ENCODE peak calls at places on chromosome 7, in ten cellular contexts. N is esophagus squamous epithelium, K is lower lobe of right lung, L is A549, P is pancreas, B is cardiac muscle cell, F is sigmoid colon, T is heart right ventricle, G is dorsolateral prefrontal cortex, H is IMR-90. W is an unnamed sample.
A peak's percentile ranks its signal among the peaks of the same experiment; 100 is the strongest.

GRCh38 chr7:142745091-142745635 is 4.1 kb upstream of the PRSS1 start:
- DNase-seq in N (no peak), K (no peak), L (no peak), P (peak; percentile 59), B (no peak), F (no peak), T (no peak), G (no peak), H (peak; percentile 56), W (no peak)

GRCh38 chr7:32250494-32251260 is 180.5 kb upstream of the PDE1C start:
- DNase-seq in N (no peak), K (no peak), L (no peak), P (peak; percentile 6), B (no peak), F (no peak), T (no peak), G (no peak), H (no peak), W (no peak)

GRCh38 chr7:139192014-139192706 is 38.9 kb upstream of the UBN2 start:
- DNase-seq in N (no peak), K (no peak), L (no peak), P (no peak), B (no peak), F (no peak), T (no peak), G (no peak), H (peak; percentile 25), W (no peak)

GRCh38 chr7:17153571-17153970 is 144.9 kb upstream of the AHR start:
- DNase-seq in N (no peak), K (no peak), L (no peak), P (no peak), B (no peak), F (no peak), T (no peak), G (no peak), H (peak; percentile 30), W (no peak)

GRCh38 chr7:106465704-106466468 is 181.1 kb upstream of the NAMPT start:
- DNase-seq in N (no peak), K (no peak), L (no peak), P (no peak), B (no peak), F (no peak), T (no peak), G (no peak), H (no peak), W (no peak)

GRCh38 chr7:90579181-90579688 is 16.9 kb upstream of the CDK14 start:
- DNase-seq in N (no peak), K (no peak), L (no peak), P (no peak), B (no peak), F (no peak), T (no peak), G (no peak), H (peak; percentile 81), W (no peak)

GRCh38 chr7:149284850-149285580 is 23.0 kb downstream of the ZNF783 start:
- DNase-seq in N (peak; percentile 71), K (peak; percentile 96), L (peak; percentile 93), P (peak; percentile 98), B (peak; percentile 96), F (peak; percentile 96), T (peak; percentile 96), G (peak; percentile 96), H (peak; percentile 80), W (peak; percentile 96)

GRCh38 chr7:69364814-69365587 is 233.3 kb upstream of the AUTS2 start:
- DNase-seq in N (no peak), K (no peak), L (no peak), P (no peak), B (no peak), F (no peak), T (no peak), G (no peak), H (no peak), W (no peak)

GRCh38 chr7:157873181-157873580 is 536.4 kb downstream of the DNAJB6 start:
- DNase-seq in N (no peak), K (no peak), L (no peak), P (no peak), B (no peak), F (no peak), T (no peak), G (no peak), H (no peak), W (no peak)

GRCh38 chr7:46100521-46100920 is 179.4 kb upstream of the IGFBP3 start:
- DNase-seq in N (no peak), K (no peak), L (no peak), P (no peak), B (no peak), F (no peak), T (no peak), G (no peak), H (peak; percentile 42), W (no peak)

GRCh38 chr7:140209866-140210609 is 33.3 kb upstream of the KDM7A start:
- DNase-seq in N (peak; percentile 22), K (peak; percentile 61), L (no peak), P (no peak), B (no peak), F (peak; percentile 72), T (peak; percentile 22), G (no peak), H (no peak), W (no peak)

GRCh38 chr7:47336178-47337020 is 245.5 kb downstream of the TNS3 start:
- DNase-seq in N (no peak), K (no peak), L (no peak), P (no peak), B (no peak), F (peak; percentile 75), T (peak; percentile 57), G (peak; percentile 67), H (peak; percentile 81), W (no peak)

GRCh38 chr7:5497158-5498103 is 73.8 kb upstream of the TNRC18 start:
- DNase-seq in N (no peak), K (no peak), L (no peak), P (no peak), B (peak; percentile 73), F (no peak), T (no peak), G (no peak), H (no peak), W (no peak)

GRCh38 chr7:85130702-85131101 is 56.2 kb downstream of the SEMA3D start:
- DNase-seq in N (no peak), K (no peak), L (no peak), P (no peak), B (no peak), F (no peak), T (no peak), G (no peak), H (no peak), W (no peak)

GRCh38 chr7:85133560-85133959 is 53.3 kb downstream of the SEMA3D start:
- DNase-seq in N (no peak), K (no peak), L (no peak), P (no peak), B (no peak), F (no peak), T (no peak), G (no peak), H (no peak), W (no peak)

GRCh38 chr7:85135931-85136330 is 50.9 kb downstream of the SEMA3D start:
- DNase-seq in N (no peak), K (no peak), L (no peak), P (no peak), B (no peak), F (no peak), T (no peak), G (no peak), H (peak; percentile 77), W (no peak)
- H3K27ac ChIP-seq in N (no peak overlapping the region), K (no peak overlapping the region), L (no peak overlapping the region), P (no peak overlapping the region), B (no peak overlapping the region), F (no peak overlapping the region), T (no peak overlapping the region), G (no peak overlapping the region), H (peak overlapping the region; percentile 49), W (no peak overlapping the region)

GRCh38 chr7:42770106-42770505 is 141.8 kb downstream of the C7orf25 start:
- DNase-seq in N (no peak), K (no peak), L (no peak), P (no peak), B (no peak), F (no peak), T (no peak), G (no peak), H (no peak), W (no peak)

GRCh38 chr7:42763137-42763551 is 148.7 kb downstream of the C7orf25 start:
- DNase-seq in N (no peak), K (no peak), L (no peak), P (no peak), B (peak; percentile 34), F (no peak), T (no peak), G (no peak), H (no peak), W (no peak)

GRCh38 chr7:42766810-42767423 is 145.0 kb downstream of the C7orf25 start:
- DNase-seq in N (no peak), K (no peak), L (no peak), P (no peak), B (no peak), F (no peak), T (no peak), G (no peak), H (no peak), W (no peak)

GRCh38 chr7:42768037-42768436 is 143.8 kb downstream of the C7orf25 start:
- DNase-seq in N (no peak), K (no peak), L (no peak), P (no peak), B (no peak), F (no peak), T (no peak), G (no peak), H (no peak), W (no peak)
- TF ChIP-seq CTCF in N (no peak), K (no peak), L (no peak), P (no peak), B (no peak), F (no peak), T (no peak), G (no peak), H (no peak), W (no peak)

GRCh38 chr7:155220881-155221280 is 76.8 kb upstream of the INSIG1 start:
- DNase-seq in N (no peak), K (no peak), L (no peak), P (no peak), B (no peak), F (peak; percentile 36), T (no peak), G (no peak), H (no peak), W (no peak)
- H3K4me3 ChIP-seq in N (no peak overlapping the region), K (no peak overlapping the region), L (no peak overlapping the region), P (no peak overlapping the region), B (no peak overlapping the region), F (no peak overlapping the region), T (no peak overlapping the region), G (no peak overlapping the region), H (no peak overlapping the region), W (no peak overlapping the region)

DNA sequence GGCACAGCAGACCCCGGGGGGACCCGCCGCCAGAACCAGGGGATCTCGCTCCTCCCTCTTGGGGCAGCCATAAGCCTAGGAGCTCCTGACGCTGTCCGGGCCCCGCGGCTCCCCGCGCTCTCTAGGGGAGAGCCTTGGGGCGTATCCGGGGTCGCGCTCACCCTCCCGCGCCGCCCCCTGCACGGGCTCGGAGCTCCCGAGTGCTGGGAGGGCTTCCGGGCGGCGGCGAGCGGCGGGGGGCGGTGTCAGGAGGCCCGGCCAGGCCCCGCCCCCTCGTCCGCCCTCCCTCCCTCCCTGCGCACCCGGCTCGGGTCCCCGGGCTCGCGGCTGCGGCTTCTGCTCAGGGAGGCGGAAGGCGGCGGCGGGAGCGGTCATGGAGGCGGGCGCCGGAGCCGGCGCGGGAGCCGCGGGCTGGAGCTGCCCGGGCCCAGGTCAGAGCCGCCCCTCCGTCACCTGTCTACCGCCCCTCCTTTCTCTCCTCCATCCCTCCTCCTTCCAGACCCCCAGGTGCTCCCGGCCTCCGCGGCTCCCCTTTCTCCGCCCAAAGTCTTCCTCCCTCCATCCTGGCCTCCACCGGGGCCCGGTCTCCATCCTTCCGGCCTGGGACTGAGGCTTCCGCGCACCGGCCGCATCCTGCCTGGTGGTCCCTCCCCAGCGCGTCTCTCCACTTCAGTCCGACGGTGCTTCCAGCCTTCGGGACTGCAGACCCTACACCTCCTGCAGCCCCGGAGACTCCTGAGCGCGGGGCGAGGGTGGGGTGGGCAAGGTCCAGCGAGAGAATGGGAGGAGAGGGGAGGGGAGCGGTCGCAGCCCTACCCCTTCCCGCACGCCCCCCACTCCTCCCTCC is 424 bp upstream of the CCDC136 start:
- DNase-seq in N (no peak), K (peak; percentile 77), L (peak; percentile 70), P (peak; percentile 66), B (peak; percentile 74), F (peak; percentile 89), T (peak; percentile 81), G (peak; percentile 61), H (peak; percentile 38), W (peak; percentile 93)
- H3K27ac ChIP-seq in N (peak overlapping the region; percentile 67), K (no peak overlapping the region), L (peak overlapping the region; percentile 77), P (no peak overlapping the region), B (no peak overlapping the region), F (peak overlapping the region; percentile 90), T (peak overlapping the region; percentile 41), G (peak overlapping the region; percentile 69), H (peak overlapping the region; percentile 32), W (no peak overlapping the region)

W was measured in left lung.